ENCODE peak calls at places on chromosomes 2 and 18, in ten cellular contexts. V is left ventricle myocardium inferior, Y is lung, W is tibial artery, N is kidney, S is fibroblast of pulmonary artery, Q is body of pancreas, R is AG09309, U is choroid plexus epithelial cell, E is HCT116. I is an unnamed sample.

GRCh38 chr2:161416633-161417427 is 733 bp downstream of the TBR1 start:
- DNase-seq in V (no peak), Y (no peak), W (no peak), N (no peak), S (no peak), Q (no peak), R (no peak), U (no peak), E (no peak), I (no peak)

GRCh38 chr2:62208758-62209114 is 12.8 kb downstream of the B3GNT2 start:
- DNase-seq in V (no peak), Y (no peak), W (no peak), N (no peak), S (no peak), Q (no peak), R (no peak), U (no peak), E (no peak), I (no peak)

GRCh38 chr2:132593171-132593570 is 76.8 kb downstream of the LYPD1 start:
- DNase-seq in V (no peak), Y (no peak), W (no peak), N (no peak), S (no peak), Q (no peak), R (no peak), U (peak; percentile 7), E (no peak), I (no peak)

GRCh38 chr2:238789317-238789806 is 58.5 kb upstream of the TWIST2 start:
- DNase-seq in V (no peak), Y (no peak), W (no peak), N (no peak), S (no peak), Q (no peak), R (no peak), U (no peak), E (no peak), I (no peak)

GRCh38 chr2:174023591-174024523 is 58.7 kb upstream of the SP3 start:
- DNase-seq in V (peak; percentile 48), Y (peak; percentile 54), W (peak; percentile 78), N (no peak), S (peak; percentile 96), Q (no peak), R (peak; percentile 96), U (peak; percentile 97), E (peak; percentile 27), I (peak; percentile 96)

GRCh38 chr2:134634054-134634630 is 84.7 kb downstream of the TMEM163 start:
- DNase-seq in V (no peak), Y (no peak), W (no peak), N (no peak), S (no peak), Q (no peak), R (no peak), U (no peak), E (no peak), I (no peak)

GRCh38 chr2:88069117-88069516 is 1.5 kb downstream of the SMYD1 start:
- DNase-seq in V (no peak), Y (no peak), W (no peak), N (no peak), S (no peak), Q (no peak), R (no peak), U (no peak), E (no peak), I (no peak)

GRCh38 chr2:221973502-221973901 is 325.3 kb downstream of the PAX3 start:
- DNase-seq in V (no peak), Y (no peak), W (no peak), N (no peak), S (no peak), Q (no peak), R (no peak), U (no peak), E (no peak), I (no peak)

GRCh38 chr18:62877448-62878221 is 162.3 kb downstream of the PHLPP1 start:
- DNase-seq in V (no peak), Y (no peak), W (no peak), N (no peak), S (peak; percentile 88), Q (no peak), R (peak; percentile 28), U (peak; percentile 59), E (no peak), I (peak; percentile 71)

GRCh38 chr18:12315481-12315880 is 7.4 kb downstream of the TUBB6 start:
- DNase-seq in V (no peak), Y (no peak), W (no peak), N (no peak), S (no peak), Q (no peak), R (no peak), U (no peak), E (no peak), I (no peak)

GRCh38 chr2:241316825-241317224 is 1.1 kb downstream of the SEPTIN2 start:
- DNase-seq in V (no peak), Y (no peak), W (no peak), N (no peak), S (no peak), Q (no peak), R (no peak), U (no peak), E (no peak), I (no peak)

GRCh38 chr2:224507789-224508188 is 77.4 kb downstream of the CUL3 start:
- DNase-seq in V (no peak), Y (no peak), W (no peak), N (no peak), S (no peak), Q (no peak), R (no peak), U (no peak), E (no peak), I (no peak)

GRCh38 chr2:12457831-12458230 is 258.9 kb upstream of the TRIB2 start:
- DNase-seq in V (no peak), Y (no peak), W (no peak), N (no peak), S (no peak), Q (no peak), R (no peak), U (peak; percentile 27), E (no peak), I (no peak)

GRCh38 chr18:51390695-51391094 is 193.2 kb upstream of the MEX3C start:
- DNase-seq in V (no peak), Y (no peak), W (no peak), N (no peak), S (peak; percentile 32), Q (no peak), R (no peak), U (peak; percentile 29), E (no peak), I (no peak)

GRCh38 chr2:189613650-189614420 is 33.2 kb upstream of the SLC40A1 start:
- DNase-seq in V (no peak), Y (no peak), W (no peak), N (no peak), S (peak; percentile 71), Q (no peak), R (no peak), U (peak; percentile 81), E (no peak), I (peak; percentile 56)

DNA sequence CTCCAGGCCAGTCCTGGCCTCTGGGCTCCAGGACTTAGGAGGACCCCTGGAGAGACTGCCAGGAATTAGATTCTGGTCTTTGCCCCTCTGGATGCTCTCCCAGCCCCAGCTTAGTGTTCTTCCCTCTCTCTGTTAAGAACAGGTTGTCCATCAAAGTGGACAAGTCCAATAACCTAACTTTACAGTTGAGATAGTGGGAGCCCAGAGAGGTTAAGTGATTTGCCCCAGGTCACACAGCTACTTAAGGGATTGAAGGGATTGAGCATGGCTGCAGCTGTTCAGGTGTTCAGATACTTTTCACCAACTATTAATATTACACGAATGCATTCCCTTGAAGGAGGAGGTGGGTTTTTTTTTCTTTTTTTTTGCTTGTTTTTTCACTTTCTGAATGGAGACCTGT is 57.6 kb downstream of the EDAR start:
- DNase-seq in V (no peak), Y (no peak), W (no peak), N (no peak), S (no peak), Q (no peak), R (no peak), U (no peak), E (no peak), I (no peak)
- H3K4me3 ChIP-seq in V (no peak overlapping the region), Y (no peak overlapping the region), W (no peak overlapping the region), N (no peak overlapping the region), S (no peak overlapping the region), Q (no peak overlapping the region), R (no peak overlapping the region), U (no peak overlapping the region), E (no peak overlapping the region), I (no peak overlapping the region)

GRCh38 chr2:231531408-231532188 is 1.4 kb upstream of the NMUR1 start:
- DNase-seq in V (no peak), Y (no peak), W (peak; percentile 12), N (no peak), S (no peak), Q (no peak), R (no peak), U (no peak), E (no peak), I (no peak)

GRCh38 chr2:231528636-231529030 is 1.6 kb downstream of the NMUR1 start:
- DNase-seq in V (no peak), Y (no peak), W (no peak), N (no peak), S (no peak), Q (no peak), R (no peak), U (no peak), E (no peak), I (no peak)

GRCh38 chr2:231532189-231533035 is 2.2 kb upstream of the NMUR1 start:
- DNase-seq in V (no peak), Y (no peak), W (peak; percentile 9), N (no peak), S (no peak), Q (no peak), R (no peak), U (no peak), E (no peak), I (no peak)

GRCh38 chr2:231527955-231528635 is 2.1 kb downstream of the NMUR1 start:
- DNase-seq in V (no peak), Y (no peak), W (no peak), N (no peak), S (no peak), Q (no peak), R (no peak), U (no peak), E (no peak), I (no peak)

GRCh38 chr2:231530099-231531085 is at the start of gene NMUR1:
- DNase-seq in V (peak; percentile 74), Y (peak; percentile 37), W (peak; percentile 30), N (peak; percentile 86), S (no peak), Q (peak; percentile 68), R (no peak), U (no peak), E (peak; percentile 19), I (peak; percentile 47)
- TF ChIP-seq CTCF in V (peak; percentile 89), Y (peak; percentile 81), W (peak; percentile 83), N (peak; percentile 72), S (no peak), Q (peak; percentile 80), R (peak; percentile 35), U (peak; percentile 49), E (peak; percentile 76), I (peak; percentile 61)

GRCh38 chr2:20579866-20580265 is 71.0 kb downstream of the HS1BP3 start:
- DNase-seq in V (peak; percentile 15), Y (no peak), W (no peak), N (peak; percentile 61), S (no peak), Q (no peak), R (no peak), U (no peak), E (no peak), I (no peak)
- H3K4me3 ChIP-seq in V (no peak overlapping the region), Y (no peak overlapping the region), W (no peak overlapping the region), N (no peak overlapping the region), S (no peak overlapping the region), Q (no peak overlapping the region), R (no peak overlapping the region), U (no peak overlapping the region), E (no peak overlapping the region), I (no peak overlapping the region)

GRCh38 chr2:194826241-194826640 is 830.8 kb upstream of the SLC39A10 start:
- DNase-seq in V (no peak), Y (no peak), W (no peak), N (no peak), S (peak; percentile 38), Q (no peak), R (no peak), U (peak; percentile 50), E (no peak), I (no peak)
- TF ChIP-seq CTCF in V (no peak), Y (no peak), W (no peak), N (no peak), S (no peak), Q (no peak), R (no peak), U (no peak), E (no peak), I (no peak)